ENCODE peak calls at places on chromosomes 7 and 10, in eight cellular contexts. N is GM04504; U is dermis blood vessel endothelial cell; C is tibial artery; V is activated CD4-positive, alpha-beta T cell treated with anti-CD3 and anti-CD28 coated beads, Interleukin-2, amount 10 ng/mL, durations not matched to agents 7 days and 5 days; X is HFF-Myc; D is stimulated activated CD4-positive, alpha-beta T cell treated with anti-CD3 and anti-CD28 coated beads, Interleukin-12 subunit alpha, Interleukin-12 subunit beta, amount 100 ng/mL, for 24 hours; L is CD8-positive, alpha-beta memory T cell. Q is an unnamed sample.

GRCh38 chr7:76086070-76086469 is 38.2 kb downstream of the MDH2 start:
- DNase-seq in N (no peak), U (peak; percentile 47), C (no peak), V (no peak), X (no peak), D (no peak), L (no peak), Q (no peak)

GRCh38 chr7:15309891-15310290 is 251.9 kb downstream of the AGMO start:
- DNase-seq in N (peak; percentile 15), U (no peak), C (no peak), V (no peak), X (peak; percentile 2), D (no peak), L (no peak), Q (no peak)

GRCh38 chr7:105639677-105640493 is 58.6 kb upstream of the EFCAB10 start:
- DNase-seq in N (no peak), U (no peak), C (no peak), V (no peak), X (no peak), D (no peak), L (no peak), Q (no peak)

GRCh38 chr10:119316729-119317097 is 109.3 kb downstream of the GRK5 start:
- DNase-seq in N (peak; percentile 62), U (peak; percentile 66), C (no peak), V (no peak), X (peak; percentile 78), D (no peak), L (no peak), Q (peak; percentile 82)

GRCh38 chr10:23994459-23995046 is 214.4 kb upstream of the KIAA1217 start:
- DNase-seq in N (peak; percentile 12), U (peak; percentile 64), C (no peak), V (peak; percentile 27), X (peak; percentile 40), D (no peak), L (no peak), Q (peak; percentile 75)

GRCh38 chr7:3009086-3009485 is 34.6 kb downstream of the CARD11 start:
- DNase-seq in N (no peak), U (no peak), C (no peak), V (no peak), X (no peak), D (no peak), L (no peak), Q (no peak)

GRCh38 chr10:75395171-75395954 is 6.2 kb downstream of the ZNF503 start:
- DNase-seq in N (no peak), U (peak; percentile 47), C (peak; percentile 70), V (peak; percentile 17), X (no peak), D (no peak), L (no peak), Q (peak; percentile 51)

GRCh38 chr10:84429926-84430520 is 101.6 kb downstream of the CCSER2 start:
- DNase-seq in N (no peak), U (peak; percentile 86), C (peak; percentile 70), V (peak; percentile 76), X (peak; percentile 26), D (peak; percentile 35), L (peak; percentile 42), Q (peak; percentile 58)

GRCh38 chr7:513521-514166 is 6.0 kb downstream of the PDGFA start:
- DNase-seq in N (no peak), U (peak; percentile 59), C (no peak), V (no peak), X (no peak), D (no peak), L (no peak), Q (no peak)

GRCh38 chr10:113751116-113751728 is at the start of gene PLEKHS1:
- DNase-seq in N (peak; percentile 16), U (no peak), C (no peak), V (no peak), X (no peak), D (no peak), L (no peak), Q (no peak)

GRCh38 chr10:77586719-77587423 is 50.7 kb downstream of the KCNMA1 start:
- DNase-seq in N (peak; percentile 84), U (no peak), C (peak; percentile 89), V (no peak), X (peak; percentile 22), D (no peak), L (no peak), Q (no peak)

GRCh38 chr10:14439451-14440259 is 108.9 kb upstream of the FRMD4A start:
- DNase-seq in N (no peak), U (no peak), C (no peak), V (no peak), X (no peak), D (no peak), L (no peak), Q (no peak)

GRCh38 chr10:8639601-8640000 is 585.1 kb downstream of the GATA3 start:
- DNase-seq in N (no peak), U (no peak), C (no peak), V (no peak), X (no peak), D (no peak), L (no peak), Q (no peak)

GRCh38 chr10:124648738-124649137 is 95.4 kb downstream of the FAM53B start:
- DNase-seq in N (peak; percentile 71), U (peak; percentile 92), C (no peak), V (peak; percentile 71), X (peak; percentile 57), D (peak; percentile 22), L (peak; percentile 53), Q (peak; percentile 34)

GRCh38 chr7:107857541-107857912 is 33.5 kb upstream of the DLD start:
- DNase-seq in N (no peak), U (peak; percentile 85), C (no peak), V (no peak), X (peak; percentile 24), D (no peak), L (no peak), Q (no peak)

GRCh38 chr7:137923380-137923779 is 76.6 kb upstream of the DGKI start:
- DNase-seq in N (peak; percentile 65), U (no peak), C (no peak), V (no peak), X (no peak), D (no peak), L (no peak), Q (no peak)

GRCh38 chr10:80504897-80505465 is 32.7 kb upstream of the SH2D4B start:
- DNase-seq in N (no peak), U (no peak), C (no peak), V (no peak), X (no peak), D (no peak), L (peak; percentile 18), Q (no peak)

GRCh38 chr7:134024729-134025128 is 102.4 kb upstream of the LRGUK start:
- DNase-seq in N (no peak), U (no peak), C (no peak), V (no peak), X (no peak), D (no peak), L (no peak), Q (no peak)

GRCh38 chr10:1737222-1738061 is at the start of gene ADARB2:
- DNase-seq in N (no peak), U (no peak), C (no peak), V (no peak), X (no peak), D (peak; percentile 8), L (no peak), Q (peak; percentile 47)

GRCh38 chr10:64211466-64211865 is 690.3 kb downstream of the REEP3 start:
- DNase-seq in N (no peak), U (no peak), C (no peak), V (no peak), X (no peak), D (no peak), L (no peak), Q (no peak)

GRCh38 chr7:114921636-114922150 is at the start of gene MDFIC:
- DNase-seq in N (no peak), U (peak; percentile 56), C (peak; percentile 77), V (no peak), X (no peak), D (no peak), L (no peak), Q (no peak)

GRCh38 chr10:13099666-13100348 is at the start of gene OPTN:
- DNase-seq in N (peak; percentile 59), U (peak; percentile 85), C (peak; percentile 92), V (peak; percentile 76), X (peak; percentile 22), D (peak; percentile 54), L (peak; percentile 78), Q (peak; percentile 87)

GRCh38 chr10:89475567-89475966 is 59.8 kb downstream of the SLC16A12 start:
- DNase-seq in N (no peak), U (no peak), C (no peak), V (no peak), X (no peak), D (no peak), L (no peak), Q (no peak)

GRCh38 chr7:15330943-15331342 is 230.9 kb downstream of the AGMO start:
- DNase-seq in N (no peak), U (no peak), C (no peak), V (no peak), X (no peak), D (no peak), L (no peak), Q (no peak)

GRCh38 chr7:45072131-45073030 is 16.4 kb downstream of the NACAD start:
- DNase-seq in N (no peak), U (no peak), C (peak; percentile 28), V (no peak), X (no peak), D (no peak), L (no peak), Q (no peak)

GRCh38 chr7:147298611-147299043 is 1182.0 kb downstream of the CNTNAP2 start:
- DNase-seq in N (no peak), U (no peak), C (no peak), V (no peak), X (no peak), D (no peak), L (no peak), Q (no peak)

GRCh38 chr7:30366606-30367005 is 82.2 kb downstream of the ZNRF2 start:
- DNase-seq in N (no peak), U (no peak), C (no peak), V (no peak), X (no peak), D (no peak), L (no peak), Q (no peak)

GRCh38 chr10:3225589-3225988 is 53.0 kb upstream of the PITRM1 start:
- DNase-seq in N (no peak), U (no peak), C (no peak), V (no peak), X (no peak), D (no peak), L (no peak), Q (no peak)

GRCh38 chr10:24617771-24618396 is 105.8 kb downstream of the ARHGAP21 start:
- DNase-seq in N (no peak), U (peak; percentile 78), C (peak; percentile 71), V (peak; percentile 48), X (peak; percentile 52), D (no peak), L (peak; percentile 42), Q (peak; percentile 74)

GRCh38 chr7:41956712-41957111 is 253.8 kb upstream of the INHBA start:
- DNase-seq in N (no peak), U (no peak), C (no peak), V (no peak), X (no peak), D (no peak), L (no peak), Q (no peak)

GRCh38 chr7:45181991-45182855 is 24.6 kb downstream of the RAMP3 start:
- DNase-seq in N (no peak), U (no peak), C (peak; percentile 57), V (no peak), X (no peak), D (no peak), L (no peak), Q (no peak)

GRCh38 chr7:158309844-158310763 is 277.5 kb downstream of the PTPRN2 start:
- DNase-seq in N (no peak), U (no peak), C (no peak), V (no peak), X (no peak), D (no peak), L (no peak), Q (no peak)

GRCh38 chr10:13769926-13770325 is 183.2 kb downstream of the PRPF18 start:
- DNase-seq in N (no peak), U (no peak), C (no peak), V (no peak), X (no peak), D (no peak), L (no peak), Q (no peak)

GRCh38 chr10:60130130-60130579 is 223.8 kb upstream of the CCDC6 start:
- DNase-seq in N (no peak), U (no peak), C (no peak), V (no peak), X (no peak), D (no peak), L (no peak), Q (peak; percentile 42)